ENCODE peak calls at places on chromosomes 16 and 17, in six cellular contexts. B is IMR-90; Q is HL-60; F is fibroblast of the aortic adventitia; C is effector memory CD4-positive, alpha-beta T cell; M is adrenal gland. X is an unnamed sample.

GRCh38 chr17:7234100-7235012 is at the start of gene DVL2:
- DNase-seq in B (peak), Q (peak), F (peak), C (peak), M (peak), X (peak)

GRCh38 chr17:59512844-59513383 is 52.5 kb upstream of the DHX40 start:
- DNase-seq in B (no peak), Q (no peak), F (no peak), C (no peak), M (no peak), X (no peak)

GRCh38 chr16:89572042-89572441 is 3.5 kb upstream of the CPNE7 start:
- DNase-seq in B (no peak), Q (no peak), F (no peak), C (no peak), M (no peak), X (no peak)

GRCh38 chr16:22675745-22676540 is 138.0 kb upstream of the HS3ST2 start:
- DNase-seq in B (no peak), Q (no peak), F (no peak), C (no peak), M (no peak), X (no peak)

GRCh38 chr16:73288435-73288834 is 240.5 kb upstream of the ZFHX3 start:
- DNase-seq in B (no peak), Q (no peak), F (no peak), C (no peak), M (no peak), X (no peak)

GRCh38 chr16:23557779-23558330 is 328 bp downstream of the UBFD1 start:
- DNase-seq in B (peak), Q (no peak), F (peak), C (no peak), M (peak), X (peak)

GRCh38 chr17:42573095-42573494 is 4.4 kb downstream of the PSMC3IP start:
- DNase-seq in B (no peak), Q (no peak), F (no peak), C (no peak), M (no peak), X (no peak)

GRCh38 chr17:6596511-6596910 is 40.2 kb upstream of the PITPNM3 start:
- DNase-seq in B (no peak), Q (no peak), F (no peak), C (no peak), M (no peak), X (no peak)

GRCh38 chr17:46770818-46771600 is 47.5 kb downstream of the WNT3 start:
- DNase-seq in B (peak), Q (no peak), F (no peak), C (no peak), M (peak), X (no peak)

GRCh38 chr16:15737140-15737644 is 87.1 kb downstream of the NDE1 start:
- DNase-seq in B (no peak), Q (no peak), F (no peak), C (no peak), M (no peak), X (no peak)

GRCh38 chr17:53719229-53719628 is 103.5 kb upstream of the KIF2B start:
- DNase-seq in B (no peak), Q (no peak), F (no peak), C (no peak), M (no peak), X (no peak)
- H3K4me3 ChIP-seq in B (no peak), Q (no peak), F (no peak), C (no peak), M (no peak), X (no peak)

GRCh38 chr16:2981177-2981898 is 1.1 kb upstream of the PKMYT1 start:
- DNase-seq in B (no peak), Q (no peak), F (no peak), C (no peak), M (peak), X (peak)
- H3K4me3 ChIP-seq in B (no peak), Q (no peak), F (no peak), C (no peak), M (no peak), X (peak)

DNA sequence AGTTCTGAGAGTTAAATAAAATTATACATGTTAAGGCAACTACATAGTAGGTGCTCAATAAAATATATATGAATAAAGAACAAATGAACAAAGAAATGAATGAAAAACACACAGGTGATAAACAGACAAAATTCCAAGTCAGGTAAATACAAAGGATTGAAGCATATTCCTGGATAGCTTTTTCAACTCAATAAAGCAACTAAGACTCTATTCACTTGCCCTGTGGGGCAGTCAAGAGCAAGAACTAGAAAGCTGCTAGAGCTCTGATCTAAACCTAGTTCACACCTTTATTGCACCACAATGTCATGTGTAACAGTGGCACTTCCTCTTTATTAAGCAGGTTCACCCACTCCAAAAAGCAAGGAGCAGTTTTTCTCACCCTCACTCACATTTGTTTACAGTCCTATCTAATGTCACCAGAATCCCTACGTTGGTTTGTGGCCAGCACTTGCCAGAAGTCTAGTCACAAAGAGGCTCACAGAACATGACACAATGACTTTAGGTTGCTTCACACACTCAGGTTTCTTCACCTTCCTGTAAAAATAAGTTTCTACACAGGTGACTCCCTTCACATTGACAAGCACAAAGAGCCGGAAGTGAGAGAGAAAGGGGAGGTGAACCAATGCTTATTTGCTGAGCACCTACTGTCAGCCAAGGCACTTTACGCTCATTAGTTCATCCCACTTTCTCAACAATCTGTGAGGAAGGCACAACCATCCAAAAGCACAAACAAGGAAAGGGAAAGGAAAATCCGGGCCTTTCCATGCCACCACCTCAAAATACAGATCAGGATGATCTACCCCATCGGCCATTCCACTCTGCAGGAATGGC is 70.8 kb downstream of the XPO6 start:
- DNase-seq in B (no peak), Q (peak), F (no peak), C (peak), M (peak), X (no peak)
- H3K4me3 ChIP-seq in B (no peak), Q (no peak), F (no peak), C (peak), M (no peak), X (no peak)

GRCh38 chr17:64015447-64015846 is 5.0 kb downstream of the ICAM2 start:
- DNase-seq in B (no peak), Q (no peak), F (no peak), C (no peak), M (no peak), X (no peak)

GRCh38 chr17:64017381-64017980 is 3.0 kb downstream of the ICAM2 start:
- DNase-seq in B (no peak), Q (no peak), F (no peak), C (no peak), M (no peak), X (no peak)

GRCh38 chr17:64019486-64020067 is 856 bp downstream of the ICAM2 start:
- DNase-seq in B (no peak), Q (no peak), F (no peak), C (no peak), M (no peak), X (peak)

GRCh38 chr17:64016974-64017373 is 3.5 kb downstream of the ICAM2 start:
- DNase-seq in B (no peak), Q (no peak), F (no peak), C (no peak), M (no peak), X (no peak)

GRCh38 chr17:64016248-64016784 is 4.1 kb downstream of the ICAM2 start:
- DNase-seq in B (no peak), Q (no peak), F (no peak), C (no peak), M (no peak), X (peak)
- H3K4me3 ChIP-seq in B (no peak), Q (no peak), F (no peak), C (peak), M (no peak), X (no peak)

DNA sequence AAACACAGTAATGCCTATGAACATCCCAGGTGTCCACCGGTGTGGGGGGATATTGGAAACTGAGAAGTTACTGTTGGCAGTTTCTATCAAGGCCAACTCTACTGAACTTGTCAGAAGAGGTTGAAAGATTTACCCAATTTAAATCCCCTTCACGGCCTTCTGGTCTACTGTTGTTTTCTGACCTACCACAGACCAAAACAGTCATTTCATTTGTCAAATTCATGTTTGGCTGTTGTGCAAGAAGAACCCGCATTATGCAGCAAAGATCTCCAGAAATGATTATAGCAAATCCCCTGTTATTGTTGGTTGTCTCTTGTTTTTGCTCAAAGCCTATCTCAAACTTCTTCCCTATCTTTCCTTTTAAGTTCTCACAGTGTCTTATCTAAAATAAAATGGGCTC is 73.1 kb upstream of the MAF start:
- DNase-seq in B (no peak), Q (no peak), F (no peak), C (no peak), M (no peak), X (no peak)
- H3K4me3 ChIP-seq in B (no peak), Q (no peak), F (no peak), C (no peak), M (no peak), X (no peak)

GRCh38 chr17:49575524-49576120 is at the start of gene NXPH3:
- DNase-seq in B (peak), Q (no peak), F (peak), C (peak), M (peak), X (peak)

GRCh38 chr17:49576121-49576905 is 642 bp downstream of the NXPH3 start:
- DNase-seq in B (peak), Q (no peak), F (peak), C (no peak), M (peak), X (peak)

GRCh38 chr17:49574283-49574892 is 1.3 kb upstream of the NXPH3 start:
- DNase-seq in B (no peak), Q (no peak), F (no peak), C (no peak), M (no peak), X (no peak)

GRCh38 chr17:49573510-49574282 is 2.0 kb upstream of the NXPH3 start:
- DNase-seq in B (no peak), Q (no peak), F (no peak), C (no peak), M (no peak), X (no peak)

DNA sequence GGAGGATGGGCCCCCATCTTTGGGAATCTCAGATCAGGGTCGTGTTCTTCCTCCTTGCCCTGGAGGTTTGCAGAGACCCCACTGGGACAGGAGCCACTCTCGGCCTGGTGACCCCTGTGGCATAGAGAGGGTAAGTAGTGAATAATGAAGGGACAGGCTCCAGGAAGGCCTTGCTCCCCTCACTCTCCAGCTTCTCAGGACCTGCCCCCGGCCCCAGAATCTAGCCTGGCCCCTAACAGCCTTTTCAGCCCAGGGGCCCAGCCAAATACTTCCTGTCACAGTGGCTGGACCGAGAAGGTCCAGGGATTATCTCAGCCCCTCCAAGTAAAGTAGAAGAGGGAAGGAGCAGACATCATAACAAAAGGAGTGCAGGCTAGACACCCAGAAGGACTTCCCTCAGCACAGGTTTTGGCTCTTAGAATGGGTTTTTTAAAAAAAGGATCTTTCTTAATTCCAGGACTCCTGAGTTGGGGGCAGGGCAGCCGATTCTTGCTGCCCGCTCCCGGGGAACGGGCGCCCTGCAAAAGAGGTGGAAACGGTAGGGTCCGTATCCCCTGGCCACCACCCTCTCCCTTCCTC is 637 bp upstream of the NXPH3 start:
- DNase-seq in B (no peak), Q (no peak), F (no peak), C (no peak), M (no peak), X (no peak)
- H3K4me3 ChIP-seq in B (no peak), Q (peak), F (peak), C (no peak), M (no peak), X (peak)

GRCh38 chr16:11755022-11755760 is 12.5 kb upstream of the TXNDC11 start:
- DNase-seq in B (no peak), Q (no peak), F (no peak), C (no peak), M (no peak), X (no peak)

GRCh38 chr16:11759163-11759834 is 16.6 kb upstream of the TXNDC11 start:
- DNase-seq in B (no peak), Q (no peak), F (no peak), C (no peak), M (no peak), X (no peak)

GRCh38 chr16:11762431-11762830 is 19.8 kb upstream of the TXNDC11 start:
- DNase-seq in B (no peak), Q (no peak), F (no peak), C (no peak), M (no peak), X (no peak)

GRCh38 chr16:11759997-11760396 is 17.3 kb upstream of the TXNDC11 start:
- DNase-seq in B (no peak), Q (no peak), F (no peak), C (no peak), M (no peak), X (no peak)

GRCh38 chr16:11757671-11758545 is 15.3 kb upstream of the TXNDC11 start:
- DNase-seq in B (peak), Q (no peak), F (peak), C (no peak), M (peak), X (peak)
- H3K4me3 ChIP-seq in B (no peak), Q (no peak), F (no peak), C (no peak), M (no peak), X (no peak)

GRCh38 chr16:81900014-81900413 is 111.3 kb downstream of the SDR42E1 start:
- DNase-seq in B (no peak), Q (no peak), F (no peak), C (no peak), M (no peak), X (no peak)
- H3K4me3 ChIP-seq in B (no peak), Q (no peak), F (no peak), C (no peak), M (no peak), X (no peak)

GRCh38 chr17:81481815-81482505 is 30.6 kb downstream of the ACTG1 start:
- DNase-seq in B (no peak), Q (no peak), F (no peak), C (no peak), M (no peak), X (no peak)
- H3K4me3 ChIP-seq in B (peak), Q (no peak), F (peak), C (peak), M (no peak), X (peak)

GRCh38 chr17:8312251-8312650 is 2.2 kb downstream of the ARHGEF15 start:
- DNase-seq in B (no peak), Q (no peak), F (no peak), C (no peak), M (no peak), X (no peak)
- H3K4me3 ChIP-seq in B (no peak), Q (no peak), F (no peak), C (no peak), M (no peak), X (no peak)